ENCODE peak calls at places on chromosomes 2 and 18, in ten cellular contexts. One of them, this sample, is unnamed.

GRCh38 chr18:34990571-34990970 is 50.6 kb upstream of the MAPRE2 start:
- ATAC-seq in activated CD8-positive, alpha-beta T cell treated with anti-CD3 and anti-CD28 coated beads, Interleukin-2, amount 10 ng/mL, durations not matched to agents 7 days and 5 days: no peak
- ATAC-seq in activated naive CD8-positive, alpha-beta T cell treated with anti-CD3 and anti-CD28 coated beads, Interleukin-2, amount 50 U/mL, for 24 hours: no peak
- ATAC-seq in upper lobe of left lung: no peak
- ATAC-seq in A549: no peak
- ATAC-seq in left cardiac atrium: peak
- ATAC-seq in activated CD8-positive, alpha-beta memory T cell treated with anti-CD3 and anti-CD28 coated beads, Interleukin-2, amount 10 ng/mL, durations not matched to agents 7 days and 5 days: no peak
- ATAC-seq in naive thymus-derived CD8-positive, alpha-beta T cell: no peak
- ATAC-seq in stimulated activated naive CD8-positive, alpha-beta T cell treated with anti-CD3 and anti-CD28 coated beads, Interleukin-15, amount 100 ng/mL, for 72 hours: no peak
- ATAC-seq in right cardiac atrium: peak
- ATAC-seq in this sample: no peak

GRCh38 chr18:58223717-58224424 is 179.8 kb downstream of the NEDD4L start:
- ATAC-seq in activated CD8-positive, alpha-beta T cell treated with anti-CD3 and anti-CD28 coated beads, Interleukin-2, amount 10 ng/mL, durations not matched to agents 7 days and 5 days: no peak
- ATAC-seq in activated naive CD8-positive, alpha-beta T cell treated with anti-CD3 and anti-CD28 coated beads, Interleukin-2, amount 50 U/mL, for 24 hours: no peak
- ATAC-seq in upper lobe of left lung: peak
- ATAC-seq in A549: peak
- ATAC-seq in left cardiac atrium: peak
- ATAC-seq in activated CD8-positive, alpha-beta memory T cell treated with anti-CD3 and anti-CD28 coated beads, Interleukin-2, amount 10 ng/mL, durations not matched to agents 7 days and 5 days: no peak
- ATAC-seq in naive thymus-derived CD8-positive, alpha-beta T cell: no peak
- ATAC-seq in stimulated activated naive CD8-positive, alpha-beta T cell treated with anti-CD3 and anti-CD28 coated beads, Interleukin-15, amount 100 ng/mL, for 72 hours: no peak
- ATAC-seq in right cardiac atrium: peak
- ATAC-seq in this sample: peak

GRCh38 chr2:241180495-241180894 is 8.0 kb upstream of the ANO7 start:
- ATAC-seq in activated CD8-positive, alpha-beta T cell treated with anti-CD3 and anti-CD28 coated beads, Interleukin-2, amount 10 ng/mL, durations not matched to agents 7 days and 5 days: no peak
- ATAC-seq in activated naive CD8-positive, alpha-beta T cell treated with anti-CD3 and anti-CD28 coated beads, Interleukin-2, amount 50 U/mL, for 24 hours: no peak
- ATAC-seq in upper lobe of left lung: no peak
- ATAC-seq in A549: peak
- ATAC-seq in left cardiac atrium: no peak
- ATAC-seq in activated CD8-positive, alpha-beta memory T cell treated with anti-CD3 and anti-CD28 coated beads, Interleukin-2, amount 10 ng/mL, durations not matched to agents 7 days and 5 days: no peak
- ATAC-seq in naive thymus-derived CD8-positive, alpha-beta T cell: no peak
- ATAC-seq in stimulated activated naive CD8-positive, alpha-beta T cell treated with anti-CD3 and anti-CD28 coated beads, Interleukin-15, amount 100 ng/mL, for 72 hours: no peak
- ATAC-seq in right cardiac atrium: no peak
- ATAC-seq in this sample: no peak

GRCh38 chr2:55796121-55796520 is 102.5 kb upstream of the PNPT1 start:
- ATAC-seq in activated CD8-positive, alpha-beta T cell treated with anti-CD3 and anti-CD28 coated beads, Interleukin-2, amount 10 ng/mL, durations not matched to agents 7 days and 5 days: no peak
- ATAC-seq in activated naive CD8-positive, alpha-beta T cell treated with anti-CD3 and anti-CD28 coated beads, Interleukin-2, amount 50 U/mL, for 24 hours: no peak
- ATAC-seq in upper lobe of left lung: no peak
- ATAC-seq in A549: no peak
- ATAC-seq in left cardiac atrium: no peak
- ATAC-seq in activated CD8-positive, alpha-beta memory T cell treated with anti-CD3 and anti-CD28 coated beads, Interleukin-2, amount 10 ng/mL, durations not matched to agents 7 days and 5 days: no peak
- ATAC-seq in naive thymus-derived CD8-positive, alpha-beta T cell: no peak
- ATAC-seq in stimulated activated naive CD8-positive, alpha-beta T cell treated with anti-CD3 and anti-CD28 coated beads, Interleukin-15, amount 100 ng/mL, for 72 hours: no peak
- ATAC-seq in right cardiac atrium: no peak
- ATAC-seq in this sample: no peak

GRCh38 chr2:124879615-124880014 is 854.5 kb downstream of the CNTNAP5 start:
- ATAC-seq in activated CD8-positive, alpha-beta T cell treated with anti-CD3 and anti-CD28 coated beads, Interleukin-2, amount 10 ng/mL, durations not matched to agents 7 days and 5 days: no peak
- ATAC-seq in activated naive CD8-positive, alpha-beta T cell treated with anti-CD3 and anti-CD28 coated beads, Interleukin-2, amount 50 U/mL, for 24 hours: no peak
- ATAC-seq in upper lobe of left lung: no peak
- ATAC-seq in A549: no peak
- ATAC-seq in left cardiac atrium: no peak
- ATAC-seq in activated CD8-positive, alpha-beta memory T cell treated with anti-CD3 and anti-CD28 coated beads, Interleukin-2, amount 10 ng/mL, durations not matched to agents 7 days and 5 days: no peak
- ATAC-seq in naive thymus-derived CD8-positive, alpha-beta T cell: no peak
- ATAC-seq in stimulated activated naive CD8-positive, alpha-beta T cell treated with anti-CD3 and anti-CD28 coated beads, Interleukin-15, amount 100 ng/mL, for 72 hours: no peak
- ATAC-seq in right cardiac atrium: no peak
- ATAC-seq in this sample: no peak

GRCh38 chr2:168272225-168272624 is 24.8 kb upstream of the STK39 start:
- ATAC-seq in activated CD8-positive, alpha-beta T cell treated with anti-CD3 and anti-CD28 coated beads, Interleukin-2, amount 10 ng/mL, durations not matched to agents 7 days and 5 days: no peak
- ATAC-seq in activated naive CD8-positive, alpha-beta T cell treated with anti-CD3 and anti-CD28 coated beads, Interleukin-2, amount 50 U/mL, for 24 hours: no peak
- ATAC-seq in upper lobe of left lung: no peak
- ATAC-seq in A549: peak
- ATAC-seq in left cardiac atrium: no peak
- ATAC-seq in activated CD8-positive, alpha-beta memory T cell treated with anti-CD3 and anti-CD28 coated beads, Interleukin-2, amount 10 ng/mL, durations not matched to agents 7 days and 5 days: no peak
- ATAC-seq in naive thymus-derived CD8-positive, alpha-beta T cell: no peak
- ATAC-seq in stimulated activated naive CD8-positive, alpha-beta T cell treated with anti-CD3 and anti-CD28 coated beads, Interleukin-15, amount 100 ng/mL, for 72 hours: no peak
- ATAC-seq in right cardiac atrium: no peak
- ATAC-seq in this sample: no peak

GRCh38 chr2:9297156-9297555 is 90.5 kb downstream of the ASAP2 start:
- ATAC-seq in activated CD8-positive, alpha-beta T cell treated with anti-CD3 and anti-CD28 coated beads, Interleukin-2, amount 10 ng/mL, durations not matched to agents 7 days and 5 days: no peak
- ATAC-seq in activated naive CD8-positive, alpha-beta T cell treated with anti-CD3 and anti-CD28 coated beads, Interleukin-2, amount 50 U/mL, for 24 hours: no peak
- ATAC-seq in upper lobe of left lung: no peak
- ATAC-seq in A549: no peak
- ATAC-seq in left cardiac atrium: no peak
- ATAC-seq in activated CD8-positive, alpha-beta memory T cell treated with anti-CD3 and anti-CD28 coated beads, Interleukin-2, amount 10 ng/mL, durations not matched to agents 7 days and 5 days: no peak
- ATAC-seq in naive thymus-derived CD8-positive, alpha-beta T cell: no peak
- ATAC-seq in stimulated activated naive CD8-positive, alpha-beta T cell treated with anti-CD3 and anti-CD28 coated beads, Interleukin-15, amount 100 ng/mL, for 72 hours: no peak
- ATAC-seq in right cardiac atrium: no peak
- ATAC-seq in this sample: no peak

GRCh38 chr2:217219141-217219505 is 359.3 kb upstream of the TNP1 start:
- ATAC-seq in activated CD8-positive, alpha-beta T cell treated with anti-CD3 and anti-CD28 coated beads, Interleukin-2, amount 10 ng/mL, durations not matched to agents 7 days and 5 days: no peak
- ATAC-seq in activated naive CD8-positive, alpha-beta T cell treated with anti-CD3 and anti-CD28 coated beads, Interleukin-2, amount 50 U/mL, for 24 hours: no peak
- ATAC-seq in upper lobe of left lung: no peak
- ATAC-seq in A549: no peak
- ATAC-seq in left cardiac atrium: no peak
- ATAC-seq in activated CD8-positive, alpha-beta memory T cell treated with anti-CD3 and anti-CD28 coated beads, Interleukin-2, amount 10 ng/mL, durations not matched to agents 7 days and 5 days: no peak
- ATAC-seq in naive thymus-derived CD8-positive, alpha-beta T cell: no peak
- ATAC-seq in stimulated activated naive CD8-positive, alpha-beta T cell treated with anti-CD3 and anti-CD28 coated beads, Interleukin-15, amount 100 ng/mL, for 72 hours: no peak
- ATAC-seq in right cardiac atrium: no peak
- ATAC-seq in this sample: no peak

GRCh38 chr18:74918276-74918675 is 290.7 kb downstream of the PTGR3 start:
- ATAC-seq in activated CD8-positive, alpha-beta T cell treated with anti-CD3 and anti-CD28 coated beads, Interleukin-2, amount 10 ng/mL, durations not matched to agents 7 days and 5 days: no peak
- ATAC-seq in activated naive CD8-positive, alpha-beta T cell treated with anti-CD3 and anti-CD28 coated beads, Interleukin-2, amount 50 U/mL, for 24 hours: no peak
- ATAC-seq in upper lobe of left lung: no peak
- ATAC-seq in A549: no peak
- ATAC-seq in left cardiac atrium: no peak
- ATAC-seq in activated CD8-positive, alpha-beta memory T cell treated with anti-CD3 and anti-CD28 coated beads, Interleukin-2, amount 10 ng/mL, durations not matched to agents 7 days and 5 days: no peak
- ATAC-seq in naive thymus-derived CD8-positive, alpha-beta T cell: no peak
- ATAC-seq in stimulated activated naive CD8-positive, alpha-beta T cell treated with anti-CD3 and anti-CD28 coated beads, Interleukin-15, amount 100 ng/mL, for 72 hours: no peak
- ATAC-seq in right cardiac atrium: no peak
- ATAC-seq in this sample: no peak

GRCh38 chr2:85844486-85844885 is 44.3 kb downstream of the ST3GAL5 start:
- ATAC-seq in activated CD8-positive, alpha-beta T cell treated with anti-CD3 and anti-CD28 coated beads, Interleukin-2, amount 10 ng/mL, durations not matched to agents 7 days and 5 days: no peak
- ATAC-seq in activated naive CD8-positive, alpha-beta T cell treated with anti-CD3 and anti-CD28 coated beads, Interleukin-2, amount 50 U/mL, for 24 hours: no peak
- ATAC-seq in upper lobe of left lung: no peak
- ATAC-seq in A549: no peak
- ATAC-seq in left cardiac atrium: no peak
- ATAC-seq in activated CD8-positive, alpha-beta memory T cell treated with anti-CD3 and anti-CD28 coated beads, Interleukin-2, amount 10 ng/mL, durations not matched to agents 7 days and 5 days: no peak
- ATAC-seq in naive thymus-derived CD8-positive, alpha-beta T cell: no peak
- ATAC-seq in stimulated activated naive CD8-positive, alpha-beta T cell treated with anti-CD3 and anti-CD28 coated beads, Interleukin-15, amount 100 ng/mL, for 72 hours: no peak
- ATAC-seq in right cardiac atrium: no peak
- ATAC-seq in this sample: no peak

GRCh38 chr2:238434846-238435751 is 8.4 kb downstream of the ASB1 start:
- ATAC-seq in activated CD8-positive, alpha-beta T cell treated with anti-CD3 and anti-CD28 coated beads, Interleukin-2, amount 10 ng/mL, durations not matched to agents 7 days and 5 days: no peak
- ATAC-seq in activated naive CD8-positive, alpha-beta T cell treated with anti-CD3 and anti-CD28 coated beads, Interleukin-2, amount 50 U/mL, for 24 hours: no peak
- ATAC-seq in upper lobe of left lung: no peak
- ATAC-seq in A549: no peak
- ATAC-seq in left cardiac atrium: no peak
- ATAC-seq in activated CD8-positive, alpha-beta memory T cell treated with anti-CD3 and anti-CD28 coated beads, Interleukin-2, amount 10 ng/mL, durations not matched to agents 7 days and 5 days: no peak
- ATAC-seq in naive thymus-derived CD8-positive, alpha-beta T cell: no peak
- ATAC-seq in stimulated activated naive CD8-positive, alpha-beta T cell treated with anti-CD3 and anti-CD28 coated beads, Interleukin-15, amount 100 ng/mL, for 72 hours: no peak
- ATAC-seq in right cardiac atrium: no peak
- ATAC-seq in this sample: no peak

GRCh38 chr18:48766025-48766424 is 184.7 kb downstream of the SMAD7 start:
- ATAC-seq in activated CD8-positive, alpha-beta T cell treated with anti-CD3 and anti-CD28 coated beads, Interleukin-2, amount 10 ng/mL, durations not matched to agents 7 days and 5 days: no peak
- ATAC-seq in activated naive CD8-positive, alpha-beta T cell treated with anti-CD3 and anti-CD28 coated beads, Interleukin-2, amount 50 U/mL, for 24 hours: no peak
- ATAC-seq in upper lobe of left lung: no peak
- ATAC-seq in A549: no peak
- ATAC-seq in left cardiac atrium: no peak
- ATAC-seq in activated CD8-positive, alpha-beta memory T cell treated with anti-CD3 and anti-CD28 coated beads, Interleukin-2, amount 10 ng/mL, durations not matched to agents 7 days and 5 days: no peak
- ATAC-seq in naive thymus-derived CD8-positive, alpha-beta T cell: no peak
- ATAC-seq in stimulated activated naive CD8-positive, alpha-beta T cell treated with anti-CD3 and anti-CD28 coated beads, Interleukin-15, amount 100 ng/mL, for 72 hours: no peak
- ATAC-seq in right cardiac atrium: no peak
- ATAC-seq in this sample: no peak

GRCh38 chr2:95552911-95553310 is 38.9 kb upstream of the TRIM43 start:
- ATAC-seq in activated CD8-positive, alpha-beta T cell treated with anti-CD3 and anti-CD28 coated beads, Interleukin-2, amount 10 ng/mL, durations not matched to agents 7 days and 5 days: no peak
- ATAC-seq in activated naive CD8-positive, alpha-beta T cell treated with anti-CD3 and anti-CD28 coated beads, Interleukin-2, amount 50 U/mL, for 24 hours: no peak
- ATAC-seq in upper lobe of left lung: no peak
- ATAC-seq in A549: no peak
- ATAC-seq in left cardiac atrium: no peak
- ATAC-seq in activated CD8-positive, alpha-beta memory T cell treated with anti-CD3 and anti-CD28 coated beads, Interleukin-2, amount 10 ng/mL, durations not matched to agents 7 days and 5 days: no peak
- ATAC-seq in naive thymus-derived CD8-positive, alpha-beta T cell: no peak
- ATAC-seq in stimulated activated naive CD8-positive, alpha-beta T cell treated with anti-CD3 and anti-CD28 coated beads, Interleukin-15, amount 100 ng/mL, for 72 hours: no peak
- ATAC-seq in right cardiac atrium: no peak
- ATAC-seq in this sample: no peak

GRCh38 chr2:207831569-207832248 is 62.0 kb upstream of the FZD5 start:
- ATAC-seq in activated CD8-positive, alpha-beta T cell treated with anti-CD3 and anti-CD28 coated beads, Interleukin-2, amount 10 ng/mL, durations not matched to agents 7 days and 5 days: no peak
- ATAC-seq in activated naive CD8-positive, alpha-beta T cell treated with anti-CD3 and anti-CD28 coated beads, Interleukin-2, amount 50 U/mL, for 24 hours: no peak
- ATAC-seq in upper lobe of left lung: no peak
- ATAC-seq in A549: no peak
- ATAC-seq in left cardiac atrium: no peak
- ATAC-seq in activated CD8-positive, alpha-beta memory T cell treated with anti-CD3 and anti-CD28 coated beads, Interleukin-2, amount 10 ng/mL, durations not matched to agents 7 days and 5 days: no peak
- ATAC-seq in naive thymus-derived CD8-positive, alpha-beta T cell: no peak
- ATAC-seq in stimulated activated naive CD8-positive, alpha-beta T cell treated with anti-CD3 and anti-CD28 coated beads, Interleukin-15, amount 100 ng/mL, for 72 hours: no peak
- ATAC-seq in right cardiac atrium: no peak
- ATAC-seq in this sample: no peak

GRCh38 chr2:45068643-45069140 is 59.4 kb upstream of the SIX2 start:
- ATAC-seq in activated CD8-positive, alpha-beta T cell treated with anti-CD3 and anti-CD28 coated beads, Interleukin-2, amount 10 ng/mL, durations not matched to agents 7 days and 5 days: no peak
- ATAC-seq in activated naive CD8-positive, alpha-beta T cell treated with anti-CD3 and anti-CD28 coated beads, Interleukin-2, amount 50 U/mL, for 24 hours: no peak
- ATAC-seq in upper lobe of left lung: no peak
- ATAC-seq in A549: no peak
- ATAC-seq in left cardiac atrium: no peak
- ATAC-seq in activated CD8-positive, alpha-beta memory T cell treated with anti-CD3 and anti-CD28 coated beads, Interleukin-2, amount 10 ng/mL, durations not matched to agents 7 days and 5 days: no peak
- ATAC-seq in naive thymus-derived CD8-positive, alpha-beta T cell: no peak
- ATAC-seq in stimulated activated naive CD8-positive, alpha-beta T cell treated with anti-CD3 and anti-CD28 coated beads, Interleukin-15, amount 100 ng/mL, for 72 hours: no peak
- ATAC-seq in right cardiac atrium: no peak
- ATAC-seq in this sample: no peak

GRCh38 chr2:234451852-234452625 is 44.8 kb downstream of the ARL4C start:
- ATAC-seq in activated CD8-positive, alpha-beta T cell treated with anti-CD3 and anti-CD28 coated beads, Interleukin-2, amount 10 ng/mL, durations not matched to agents 7 days and 5 days: peak
- ATAC-seq in activated naive CD8-positive, alpha-beta T cell treated with anti-CD3 and anti-CD28 coated beads, Interleukin-2, amount 50 U/mL, for 24 hours: no peak
- ATAC-seq in upper lobe of left lung: no peak
- ATAC-seq in A549: peak
- ATAC-seq in left cardiac atrium: no peak
- ATAC-seq in activated CD8-positive, alpha-beta memory T cell treated with anti-CD3 and anti-CD28 coated beads, Interleukin-2, amount 10 ng/mL, durations not matched to agents 7 days and 5 days: no peak
- ATAC-seq in naive thymus-derived CD8-positive, alpha-beta T cell: no peak
- ATAC-seq in stimulated activated naive CD8-positive, alpha-beta T cell treated with anti-CD3 and anti-CD28 coated beads, Interleukin-15, amount 100 ng/mL, for 72 hours: no peak
- ATAC-seq in right cardiac atrium: no peak
- ATAC-seq in this sample: peak

GRCh38 chr2:105052773-105053172 is 14.9 kb downstream of the MRPS9 start:
- ATAC-seq in activated CD8-positive, alpha-beta T cell treated with anti-CD3 and anti-CD28 coated beads, Interleukin-2, amount 10 ng/mL, durations not matched to agents 7 days and 5 days: no peak
- ATAC-seq in activated naive CD8-positive, alpha-beta T cell treated with anti-CD3 and anti-CD28 coated beads, Interleukin-2, amount 50 U/mL, for 24 hours: no peak
- ATAC-seq in upper lobe of left lung: no peak
- ATAC-seq in A549: no peak
- ATAC-seq in left cardiac atrium: peak
- ATAC-seq in activated CD8-positive, alpha-beta memory T cell treated with anti-CD3 and anti-CD28 coated beads, Interleukin-2, amount 10 ng/mL, durations not matched to agents 7 days and 5 days: no peak
- ATAC-seq in naive thymus-derived CD8-positive, alpha-beta T cell: no peak
- ATAC-seq in stimulated activated naive CD8-positive, alpha-beta T cell treated with anti-CD3 and anti-CD28 coated beads, Interleukin-15, amount 100 ng/mL, for 72 hours: no peak
- ATAC-seq in right cardiac atrium: no peak
- ATAC-seq in this sample: no peak

GRCh38 chr2:36559221-36559942 is 38.6 kb downstream of the FEZ2 start:
- ATAC-seq in activated CD8-positive, alpha-beta T cell treated with anti-CD3 and anti-CD28 coated beads, Interleukin-2, amount 10 ng/mL, durations not matched to agents 7 days and 5 days: no peak
- ATAC-seq in activated naive CD8-positive, alpha-beta T cell treated with anti-CD3 and anti-CD28 coated beads, Interleukin-2, amount 50 U/mL, for 24 hours: no peak
- ATAC-seq in upper lobe of left lung: no peak
- ATAC-seq in A549: no peak
- ATAC-seq in left cardiac atrium: no peak
- ATAC-seq in activated CD8-positive, alpha-beta memory T cell treated with anti-CD3 and anti-CD28 coated beads, Interleukin-2, amount 10 ng/mL, durations not matched to agents 7 days and 5 days: no peak
- ATAC-seq in naive thymus-derived CD8-positive, alpha-beta T cell: no peak
- ATAC-seq in stimulated activated naive CD8-positive, alpha-beta T cell treated with anti-CD3 and anti-CD28 coated beads, Interleukin-15, amount 100 ng/mL, for 72 hours: no peak
- ATAC-seq in right cardiac atrium: no peak
- ATAC-seq in this sample: no peak

GRCh38 chr18:22470511-22471181 is 52.9 kb upstream of the CTAGE1 start:
- ATAC-seq in activated CD8-positive, alpha-beta T cell treated with anti-CD3 and anti-CD28 coated beads, Interleukin-2, amount 10 ng/mL, durations not matched to agents 7 days and 5 days: no peak
- ATAC-seq in activated naive CD8-positive, alpha-beta T cell treated with anti-CD3 and anti-CD28 coated beads, Interleukin-2, amount 50 U/mL, for 24 hours: no peak
- ATAC-seq in upper lobe of left lung: peak
- ATAC-seq in A549: no peak
- ATAC-seq in left cardiac atrium: peak
- ATAC-seq in activated CD8-positive, alpha-beta memory T cell treated with anti-CD3 and anti-CD28 coated beads, Interleukin-2, amount 10 ng/mL, durations not matched to agents 7 days and 5 days: no peak
- ATAC-seq in naive thymus-derived CD8-positive, alpha-beta T cell: no peak
- ATAC-seq in stimulated activated naive CD8-positive, alpha-beta T cell treated with anti-CD3 and anti-CD28 coated beads, Interleukin-15, amount 100 ng/mL, for 72 hours: no peak
- ATAC-seq in right cardiac atrium: peak
- ATAC-seq in this sample: no peak

GRCh38 chr2:240655931-240656886 is 26.5 kb downstream of the AQP12B start:
- ATAC-seq in activated CD8-positive, alpha-beta T cell treated with anti-CD3 and anti-CD28 coated beads, Interleukin-2, amount 10 ng/mL, durations not matched to agents 7 days and 5 days: peak
- ATAC-seq in activated naive CD8-positive, alpha-beta T cell treated with anti-CD3 and anti-CD28 coated beads, Interleukin-2, amount 50 U/mL, for 24 hours: peak
- ATAC-seq in upper lobe of left lung: peak
- ATAC-seq in A549: peak
- ATAC-seq in left cardiac atrium: no peak
- ATAC-seq in activated CD8-positive, alpha-beta memory T cell treated with anti-CD3 and anti-CD28 coated beads, Interleukin-2, amount 10 ng/mL, durations not matched to agents 7 days and 5 days: peak
- ATAC-seq in naive thymus-derived CD8-positive, alpha-beta T cell: no peak
- ATAC-seq in stimulated activated naive CD8-positive, alpha-beta T cell treated with anti-CD3 and anti-CD28 coated beads, Interleukin-15, amount 100 ng/mL, for 72 hours: peak
- ATAC-seq in right cardiac atrium: no peak
- ATAC-seq in this sample: peak

GRCh38 chr18:77567202-77567601 is 317.6 kb downstream of the GALR1 start:
- ATAC-seq in activated CD8-positive, alpha-beta T cell treated with anti-CD3 and anti-CD28 coated beads, Interleukin-2, amount 10 ng/mL, durations not matched to agents 7 days and 5 days: no peak
- ATAC-seq in activated naive CD8-positive, alpha-beta T cell treated with anti-CD3 and anti-CD28 coated beads, Interleukin-2, amount 50 U/mL, for 24 hours: no peak
- ATAC-seq in upper lobe of left lung: no peak
- ATAC-seq in A549: no peak
- ATAC-seq in left cardiac atrium: no peak
- ATAC-seq in activated CD8-positive, alpha-beta memory T cell treated with anti-CD3 and anti-CD28 coated beads, Interleukin-2, amount 10 ng/mL, durations not matched to agents 7 days and 5 days: no peak
- ATAC-seq in naive thymus-derived CD8-positive, alpha-beta T cell: no peak
- ATAC-seq in stimulated activated naive CD8-positive, alpha-beta T cell treated with anti-CD3 and anti-CD28 coated beads, Interleukin-15, amount 100 ng/mL, for 72 hours: no peak
- ATAC-seq in right cardiac atrium: no peak
- ATAC-seq in this sample: no peak

GRCh38 chr2:24586955-24587354 is 95.9 kb downstream of the NCOA1 start:
- ATAC-seq in activated CD8-positive, alpha-beta T cell treated with anti-CD3 and anti-CD28 coated beads, Interleukin-2, amount 10 ng/mL, durations not matched to agents 7 days and 5 days: no peak
- ATAC-seq in activated naive CD8-positive, alpha-beta T cell treated with anti-CD3 and anti-CD28 coated beads, Interleukin-2, amount 50 U/mL, for 24 hours: peak
- ATAC-seq in upper lobe of left lung: no peak
- ATAC-seq in A549: no peak
- ATAC-seq in left cardiac atrium: no peak
- ATAC-seq in activated CD8-positive, alpha-beta memory T cell treated with anti-CD3 and anti-CD28 coated beads, Interleukin-2, amount 10 ng/mL, durations not matched to agents 7 days and 5 days: peak
- ATAC-seq in naive thymus-derived CD8-positive, alpha-beta T cell: peak
- ATAC-seq in stimulated activated naive CD8-positive, alpha-beta T cell treated with anti-CD3 and anti-CD28 coated beads, Interleukin-15, amount 100 ng/mL, for 72 hours: peak
- ATAC-seq in right cardiac atrium: no peak
- ATAC-seq in this sample: peak

GRCh38 chr2:200253631-200254030 is 52.9 kb upstream of the SPATS2L start:
- ATAC-seq in activated CD8-positive, alpha-beta T cell treated with anti-CD3 and anti-CD28 coated beads, Interleukin-2, amount 10 ng/mL, durations not matched to agents 7 days and 5 days: no peak
- ATAC-seq in activated naive CD8-positive, alpha-beta T cell treated with anti-CD3 and anti-CD28 coated beads, Interleukin-2, amount 50 U/mL, for 24 hours: no peak
- ATAC-seq in upper lobe of left lung: no peak
- ATAC-seq in A549: no peak
- ATAC-seq in left cardiac atrium: peak
- ATAC-seq in activated CD8-positive, alpha-beta memory T cell treated with anti-CD3 and anti-CD28 coated beads, Interleukin-2, amount 10 ng/mL, durations not matched to agents 7 days and 5 days: no peak
- ATAC-seq in naive thymus-derived CD8-positive, alpha-beta T cell: no peak
- ATAC-seq in stimulated activated naive CD8-positive, alpha-beta T cell treated with anti-CD3 and anti-CD28 coated beads, Interleukin-15, amount 100 ng/mL, for 72 hours: no peak
- ATAC-seq in right cardiac atrium: no peak
- ATAC-seq in this sample: no peak

GRCh38 chr18:8694891-8695290 is 10.5 kb upstream of the MTCL1 start:
- ATAC-seq in activated CD8-positive, alpha-beta T cell treated with anti-CD3 and anti-CD28 coated beads, Interleukin-2, amount 10 ng/mL, durations not matched to agents 7 days and 5 days: no peak
- ATAC-seq in activated naive CD8-positive, alpha-beta T cell treated with anti-CD3 and anti-CD28 coated beads, Interleukin-2, amount 50 U/mL, for 24 hours: no peak
- ATAC-seq in upper lobe of left lung: no peak
- ATAC-seq in A549: no peak
- ATAC-seq in left cardiac atrium: no peak
- ATAC-seq in activated CD8-positive, alpha-beta memory T cell treated with anti-CD3 and anti-CD28 coated beads, Interleukin-2, amount 10 ng/mL, durations not matched to agents 7 days and 5 days: no peak
- ATAC-seq in naive thymus-derived CD8-positive, alpha-beta T cell: no peak
- ATAC-seq in stimulated activated naive CD8-positive, alpha-beta T cell treated with anti-CD3 and anti-CD28 coated beads, Interleukin-15, amount 100 ng/mL, for 72 hours: no peak
- ATAC-seq in right cardiac atrium: no peak
- ATAC-seq in this sample: no peak

GRCh38 chr2:45748239-45748638 is 96.8 kb downstream of the PRKCE start:
- ATAC-seq in activated CD8-positive, alpha-beta T cell treated with anti-CD3 and anti-CD28 coated beads, Interleukin-2, amount 10 ng/mL, durations not matched to agents 7 days and 5 days: no peak
- ATAC-seq in activated naive CD8-positive, alpha-beta T cell treated with anti-CD3 and anti-CD28 coated beads, Interleukin-2, amount 50 U/mL, for 24 hours: no peak
- ATAC-seq in upper lobe of left lung: no peak
- ATAC-seq in A549: no peak
- ATAC-seq in left cardiac atrium: no peak
- ATAC-seq in activated CD8-positive, alpha-beta memory T cell treated with anti-CD3 and anti-CD28 coated beads, Interleukin-2, amount 10 ng/mL, durations not matched to agents 7 days and 5 days: no peak
- ATAC-seq in naive thymus-derived CD8-positive, alpha-beta T cell: no peak
- ATAC-seq in stimulated activated naive CD8-positive, alpha-beta T cell treated with anti-CD3 and anti-CD28 coated beads, Interleukin-15, amount 100 ng/mL, for 72 hours: no peak
- ATAC-seq in right cardiac atrium: no peak
- ATAC-seq in this sample: peak

GRCh38 chr2:224024270-224024669 is 14.8 kb downstream of the SERPINE2 start:
- ATAC-seq in activated CD8-positive, alpha-beta T cell treated with anti-CD3 and anti-CD28 coated beads, Interleukin-2, amount 10 ng/mL, durations not matched to agents 7 days and 5 days: no peak
- ATAC-seq in activated naive CD8-positive, alpha-beta T cell treated with anti-CD3 and anti-CD28 coated beads, Interleukin-2, amount 50 U/mL, for 24 hours: no peak
- ATAC-seq in upper lobe of left lung: no peak
- ATAC-seq in A549: no peak
- ATAC-seq in left cardiac atrium: no peak
- ATAC-seq in activated CD8-positive, alpha-beta memory T cell treated with anti-CD3 and anti-CD28 coated beads, Interleukin-2, amount 10 ng/mL, durations not matched to agents 7 days and 5 days: no peak
- ATAC-seq in naive thymus-derived CD8-positive, alpha-beta T cell: peak
- ATAC-seq in stimulated activated naive CD8-positive, alpha-beta T cell treated with anti-CD3 and anti-CD28 coated beads, Interleukin-15, amount 100 ng/mL, for 72 hours: no peak
- ATAC-seq in right cardiac atrium: no peak
- ATAC-seq in this sample: no peak

GRCh38 chr18:8900552-8900951 is 195.2 kb downstream of the MTCL1 start:
- ATAC-seq in activated CD8-positive, alpha-beta T cell treated with anti-CD3 and anti-CD28 coated beads, Interleukin-2, amount 10 ng/mL, durations not matched to agents 7 days and 5 days: no peak
- ATAC-seq in activated naive CD8-positive, alpha-beta T cell treated with anti-CD3 and anti-CD28 coated beads, Interleukin-2, amount 50 U/mL, for 24 hours: no peak
- ATAC-seq in upper lobe of left lung: no peak
- ATAC-seq in A549: no peak
- ATAC-seq in left cardiac atrium: no peak
- ATAC-seq in activated CD8-positive, alpha-beta memory T cell treated with anti-CD3 and anti-CD28 coated beads, Interleukin-2, amount 10 ng/mL, durations not matched to agents 7 days and 5 days: no peak
- ATAC-seq in naive thymus-derived CD8-positive, alpha-beta T cell: no peak
- ATAC-seq in stimulated activated naive CD8-positive, alpha-beta T cell treated with anti-CD3 and anti-CD28 coated beads, Interleukin-15, amount 100 ng/mL, for 72 hours: no peak
- ATAC-seq in right cardiac atrium: no peak
- ATAC-seq in this sample: no peak

GRCh38 chr18:36424741-36425142 is 127.2 kb downstream of the FHOD3 start:
- ATAC-seq in activated CD8-positive, alpha-beta T cell treated with anti-CD3 and anti-CD28 coated beads, Interleukin-2, amount 10 ng/mL, durations not matched to agents 7 days and 5 days: no peak
- ATAC-seq in activated naive CD8-positive, alpha-beta T cell treated with anti-CD3 and anti-CD28 coated beads, Interleukin-2, amount 50 U/mL, for 24 hours: no peak
- ATAC-seq in upper lobe of left lung: no peak
- ATAC-seq in A549: peak
- ATAC-seq in left cardiac atrium: no peak
- ATAC-seq in activated CD8-positive, alpha-beta memory T cell treated with anti-CD3 and anti-CD28 coated beads, Interleukin-2, amount 10 ng/mL, durations not matched to agents 7 days and 5 days: no peak
- ATAC-seq in naive thymus-derived CD8-positive, alpha-beta T cell: no peak
- ATAC-seq in stimulated activated naive CD8-positive, alpha-beta T cell treated with anti-CD3 and anti-CD28 coated beads, Interleukin-15, amount 100 ng/mL, for 72 hours: no peak
- ATAC-seq in right cardiac atrium: no peak
- ATAC-seq in this sample: no peak